ENCODE peak calls at places on chromosomes 12 and 14, in nine cellular contexts. One of them, this sample, is unnamed. For H3K9me3, the result is how much of the 10 kb centered on the place peaks cover.

GRCh38 chr12:98341021-98341420 is 174.4 kb upstream of the TMPO start:
- DNase-seq in upper lobe of left lung: no peak
- DNase-seq in A549: no peak
- DNase-seq in suprapubic skin: no peak
- DNase-seq in stomach: no peak
- DNase-seq in ovary: no peak
- DNase-seq in K562: no peak
- DNase-seq in SK-N-SH: no peak
- DNase-seq in HepG2: no peak
- DNase-seq in this sample: no peak

GRCh38 chr12:96354326-96354725 is 45.9 kb downstream of the CDK17 start:
- DNase-seq in upper lobe of left lung: no peak
- DNase-seq in A549: no peak
- DNase-seq in suprapubic skin: no peak
- DNase-seq in stomach: no peak
- DNase-seq in ovary: no peak
- DNase-seq in K562: no peak
- DNase-seq in SK-N-SH: no peak
- DNase-seq in HepG2: no peak
- DNase-seq in this sample: no peak

GRCh38 chr12:4567073-4567881 is 5.3 kb downstream of the DYRK4 start:
- DNase-seq in upper lobe of left lung: no peak
- DNase-seq in A549: no peak
- DNase-seq in suprapubic skin: no peak
- DNase-seq in stomach: no peak
- DNase-seq in ovary: no peak
- DNase-seq in K562: no peak
- DNase-seq in SK-N-SH: no peak
- DNase-seq in HepG2: no peak
- DNase-seq in this sample: no peak

GRCh38 chr14:80575763-80576162 is 364.5 kb upstream of the DIO2 start:
- DNase-seq in upper lobe of left lung: no peak
- DNase-seq in A549: no peak
- DNase-seq in suprapubic skin: no peak
- DNase-seq in stomach: no peak
- DNase-seq in ovary: no peak
- DNase-seq in K562: no peak
- DNase-seq in SK-N-SH: no peak
- DNase-seq in HepG2: no peak
- DNase-seq in this sample: no peak

GRCh38 chr14:79057333-79057732 is 887.2 kb downstream of the NRXN3 start:
- DNase-seq in upper lobe of left lung: no peak
- DNase-seq in A549: no peak
- DNase-seq in suprapubic skin: no peak
- DNase-seq in stomach: no peak
- DNase-seq in ovary: no peak
- DNase-seq in K562: no peak
- DNase-seq in SK-N-SH: no peak
- DNase-seq in HepG2: no peak
- DNase-seq in this sample: no peak

GRCh38 chr14:102777711-102778615 is 714 bp downstream of the TRAF3 start:
- DNase-seq in upper lobe of left lung: no peak
- DNase-seq in A549: no peak
- DNase-seq in suprapubic skin: no peak
- DNase-seq in stomach: no peak
- DNase-seq in ovary: peak
- DNase-seq in K562: peak
- DNase-seq in SK-N-SH: peak
- DNase-seq in HepG2: no peak
- DNase-seq in this sample: no peak

GRCh38 chr12:51689972-51690371 is 98.9 kb downstream of the SCN8A start:
- DNase-seq in upper lobe of left lung: no peak
- DNase-seq in A549: no peak
- DNase-seq in suprapubic skin: no peak
- DNase-seq in stomach: no peak
- DNase-seq in ovary: no peak
- DNase-seq in K562: no peak
- DNase-seq in SK-N-SH: no peak
- DNase-seq in HepG2: no peak
- DNase-seq in this sample: no peak

GRCh38 chr14:104247336-104248202 is 109.2 kb downstream of the KIF26A start:
- DNase-seq in upper lobe of left lung: peak
- DNase-seq in A549: no peak
- DNase-seq in suprapubic skin: peak
- DNase-seq in stomach: peak
- DNase-seq in ovary: no peak
- DNase-seq in K562: no peak
- DNase-seq in SK-N-SH: no peak
- DNase-seq in HepG2: no peak
- DNase-seq in this sample: no peak

GRCh38 chr12:29230800-29231560 is 81.9 kb downstream of the FAR2 start:
- DNase-seq in upper lobe of left lung: no peak
- DNase-seq in A549: no peak
- DNase-seq in suprapubic skin: no peak
- DNase-seq in stomach: no peak
- DNase-seq in ovary: no peak
- DNase-seq in K562: no peak
- DNase-seq in SK-N-SH: no peak
- DNase-seq in HepG2: no peak
- DNase-seq in this sample: no peak

DNA sequence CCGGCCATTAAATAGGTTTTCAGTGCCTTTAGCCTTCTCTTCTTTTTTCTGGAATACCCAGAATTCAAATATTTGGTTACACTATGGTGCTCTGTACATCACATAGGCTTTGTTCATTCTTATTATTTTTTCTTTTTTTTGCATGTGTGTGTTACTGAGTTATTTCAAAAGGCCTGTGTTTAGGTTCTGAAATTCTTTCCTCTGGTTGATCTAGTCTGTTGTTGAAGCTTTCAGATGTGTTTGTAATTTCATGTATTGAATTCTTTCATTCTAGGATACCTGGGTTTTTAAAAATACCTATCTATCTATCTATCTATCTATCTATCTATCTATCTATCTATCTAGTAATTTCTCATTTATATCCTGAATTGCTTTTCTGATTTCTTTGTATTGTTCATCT is 66.9 kb downstream of the FBXO33 start:
- DNase-seq in upper lobe of left lung: no peak
- DNase-seq in A549: no peak
- DNase-seq in suprapubic skin: no peak
- DNase-seq in stomach: no peak
- DNase-seq in ovary: no peak
- DNase-seq in K562: no peak
- DNase-seq in SK-N-SH: no peak
- DNase-seq in HepG2: no peak
- DNase-seq in this sample: no peak
- TF ChIP-seq EP300 in upper lobe of left lung: no peak
- TF ChIP-seq EP300 in A549: no peak
- TF ChIP-seq EP300 in suprapubic skin: no peak
- TF ChIP-seq EP300 in stomach: no peak
- TF ChIP-seq EP300 in ovary: no peak
- TF ChIP-seq EP300 in K562: no peak
- TF ChIP-seq EP300 in SK-N-SH: no peak
- TF ChIP-seq EP300 in HepG2: no peak
- TF ChIP-seq EP300 in this sample: no peak

GRCh38 chr12:114397978-114398881 is 7.7 kb downstream of the TBX5 start:
- DNase-seq in upper lobe of left lung: no peak
- DNase-seq in A549: no peak
- DNase-seq in suprapubic skin: no peak
- DNase-seq in stomach: no peak
- DNase-seq in ovary: no peak
- DNase-seq in K562: no peak
- DNase-seq in SK-N-SH: no peak
- DNase-seq in HepG2: no peak
- DNase-seq in this sample: peak
- H3K9me3 ChIP-seq in upper lobe of left lung: under half
- H3K9me3 ChIP-seq in A549: under half
- H3K9me3 ChIP-seq in suprapubic skin: under half
- H3K9me3 ChIP-seq in stomach: under half
- H3K9me3 ChIP-seq in ovary: under half
- H3K9me3 ChIP-seq in K562: under half
- H3K9me3 ChIP-seq in SK-N-SH: under half
- H3K9me3 ChIP-seq in HepG2: under half
- H3K9me3 ChIP-seq in this sample: under half

DNA sequence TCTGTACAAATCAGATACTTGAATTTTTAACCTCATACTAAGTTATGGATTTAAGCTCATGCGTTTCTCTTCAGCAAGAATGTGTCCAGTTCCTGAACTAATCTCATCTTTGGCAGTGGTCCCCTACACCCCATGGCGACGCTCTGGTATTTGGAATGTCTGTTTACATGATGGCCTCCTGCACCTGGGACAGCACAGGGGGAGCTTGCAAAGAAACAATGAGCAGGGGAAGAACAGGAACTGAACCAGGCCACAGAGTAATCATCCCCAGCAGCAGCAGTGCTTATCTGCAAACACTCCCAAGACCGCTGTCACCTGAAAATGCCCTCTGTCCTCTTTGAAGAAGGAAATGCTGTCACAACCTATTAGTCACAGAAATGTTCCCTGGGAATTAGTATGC is 279.6 kb upstream of the FLRT2 start:
- DNase-seq in upper lobe of left lung: no peak
- DNase-seq in A549: no peak
- DNase-seq in suprapubic skin: no peak
- DNase-seq in stomach: no peak
- DNase-seq in ovary: no peak
- DNase-seq in K562: no peak
- DNase-seq in SK-N-SH: peak
- DNase-seq in HepG2: no peak
- DNase-seq in this sample: no peak
- TF ChIP-seq EP300 in upper lobe of left lung: no peak
- TF ChIP-seq EP300 in A549: no peak
- TF ChIP-seq EP300 in suprapubic skin: no peak
- TF ChIP-seq EP300 in stomach: no peak
- TF ChIP-seq EP300 in ovary: no peak
- TF ChIP-seq EP300 in K562: no peak
- TF ChIP-seq EP300 in SK-N-SH: no peak
- TF ChIP-seq EP300 in HepG2: no peak
- TF ChIP-seq EP300 in this sample: no peak

GRCh38 chr12:132362966-132363660 is 33.7 kb upstream of the GALNT9 start:
- DNase-seq in upper lobe of left lung: no peak
- DNase-seq in A549: no peak
- DNase-seq in suprapubic skin: peak
- DNase-seq in stomach: no peak
- DNase-seq in ovary: no peak
- DNase-seq in K562: no peak
- DNase-seq in SK-N-SH: no peak
- DNase-seq in HepG2: no peak
- DNase-seq in this sample: peak
- H3K9me3 ChIP-seq in upper lobe of left lung: under half
- H3K9me3 ChIP-seq in A549: under half
- H3K9me3 ChIP-seq in suprapubic skin: under half
- H3K9me3 ChIP-seq in stomach: under half
- H3K9me3 ChIP-seq in ovary: under half
- H3K9me3 ChIP-seq in K562: under half
- H3K9me3 ChIP-seq in SK-N-SH: under half
- H3K9me3 ChIP-seq in HepG2: under half
- H3K9me3 ChIP-seq in this sample: under half

GRCh38 chr14:93094121-93094918 is 21.4 kb downstream of the ITPK1 start:
- DNase-seq in upper lobe of left lung: no peak
- DNase-seq in A549: no peak
- DNase-seq in suprapubic skin: no peak
- DNase-seq in stomach: no peak
- DNase-seq in ovary: no peak
- DNase-seq in K562: no peak
- DNase-seq in SK-N-SH: no peak
- DNase-seq in HepG2: no peak
- DNase-seq in this sample: no peak

GRCh38 chr14:93099187-93099586 is 16.5 kb downstream of the ITPK1 start:
- DNase-seq in upper lobe of left lung: no peak
- DNase-seq in A549: no peak
- DNase-seq in suprapubic skin: no peak
- DNase-seq in stomach: no peak
- DNase-seq in ovary: no peak
- DNase-seq in K562: no peak
- DNase-seq in SK-N-SH: no peak
- DNase-seq in HepG2: no peak
- DNase-seq in this sample: no peak

GRCh38 chr14:93095742-93096510 is 19.8 kb downstream of the ITPK1 start:
- DNase-seq in upper lobe of left lung: no peak
- DNase-seq in A549: no peak
- DNase-seq in suprapubic skin: no peak
- DNase-seq in stomach: no peak
- DNase-seq in ovary: no peak
- DNase-seq in K562: no peak
- DNase-seq in SK-N-SH: no peak
- DNase-seq in HepG2: no peak
- DNase-seq in this sample: no peak

GRCh38 chr14:93099643-93100042 is 16.1 kb downstream of the ITPK1 start:
- DNase-seq in upper lobe of left lung: no peak
- DNase-seq in A549: no peak
- DNase-seq in suprapubic skin: no peak
- DNase-seq in stomach: no peak
- DNase-seq in ovary: no peak
- DNase-seq in K562: no peak
- DNase-seq in SK-N-SH: no peak
- DNase-seq in HepG2: no peak
- DNase-seq in this sample: no peak

DNA sequence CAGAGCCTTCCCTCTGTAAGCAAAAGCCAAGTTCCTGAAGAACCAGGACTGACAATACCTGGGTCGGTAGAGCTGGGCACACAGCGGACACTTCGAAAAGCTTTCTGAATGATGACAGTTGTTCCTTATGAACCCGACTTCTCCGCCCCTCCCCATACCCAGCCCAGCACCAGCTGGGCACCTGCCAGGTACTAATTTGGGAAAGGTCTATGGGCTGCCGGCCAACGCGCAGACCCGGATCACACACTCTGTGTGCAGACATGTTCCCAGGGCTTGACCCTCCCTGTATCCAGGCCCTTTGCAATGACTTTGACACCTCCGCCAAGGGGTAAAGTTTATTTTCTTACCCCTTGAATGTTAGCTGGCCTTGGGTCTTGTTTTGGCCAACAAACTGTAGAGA is 18.8 kb downstream of the ITPK1 start:
- DNase-seq in upper lobe of left lung: no peak
- DNase-seq in A549: no peak
- DNase-seq in suprapubic skin: no peak
- DNase-seq in stomach: no peak
- DNase-seq in ovary: no peak
- DNase-seq in K562: no peak
- DNase-seq in SK-N-SH: no peak
- DNase-seq in HepG2: no peak
- DNase-seq in this sample: no peak
- TF ChIP-seq EP300 in upper lobe of left lung: no peak
- TF ChIP-seq EP300 in A549: no peak
- TF ChIP-seq EP300 in suprapubic skin: no peak
- TF ChIP-seq EP300 in stomach: no peak
- TF ChIP-seq EP300 in ovary: no peak
- TF ChIP-seq EP300 in K562: no peak
- TF ChIP-seq EP300 in SK-N-SH: no peak
- TF ChIP-seq EP300 in HepG2: no peak
- TF ChIP-seq EP300 in this sample: no peak